ENCODE peak calls at places on chromosomes 2 and 18, in five cellular contexts. S is neuronal stem cell, M is H1, T is mesenchymal stem cell, C is trophoblast cell. K is an unnamed sample.

GRCh38 chr2:44952143-44952805 is 10.8 kb downstream of the SIX3 start:
- DNase-seq in S (peak; percentile 89), M (no peak), T (peak; percentile 65), C (peak; percentile 50), K (peak; percentile 84)

GRCh38 chr2:172811027-172811426 is 75.4 kb downstream of the RAPGEF4 start:
- DNase-seq in S (no peak), C (no peak), T (no peak), M (no peak), K (no peak)

GRCh38 chr18:12307871-12308385 is at the start of gene TUBB6:
- DNase-seq in C (peak; percentile 71), T (peak; percentile 88), S (peak; percentile 57), M (no peak), K (peak; percentile 66)

GRCh38 chr2:162007447-162008040 is 66.5 kb downstream of the DPP4 start:
- DNase-seq in M (no peak), T (peak; percentile 29), C (peak; percentile 63), S (no peak), K (no peak)

GRCh38 chr2:109533823-109534222 is 79.9 kb downstream of the SEPTIN10 start:
- DNase-seq in M (no peak), S (no peak), T (no peak), C (no peak), K (peak; percentile 22)

GRCh38 chr2:11781624-11782023 is 35.2 kb downstream of the LPIN1 start:
- DNase-seq in C (no peak), S (no peak), T (no peak), M (no peak), K (no peak)

GRCh38 chr2:147049888-147050446 is 794.9 kb upstream of the ACVR2A start:
- DNase-seq in S (no peak), M (no peak), C (no peak), T (peak; percentile 74), K (no peak)

GRCh38 chr2:3974765-3975164 is 271.4 kb downstream of the DCDC2C start:
- DNase-seq in M (no peak), C (no peak), S (no peak), T (no peak), K (no peak)

GRCh38 chr18:40949138-40949949 is 1005.7 kb upstream of the PIK3C3 start:
- DNase-seq in T (no peak), C (no peak), M (no peak), S (no peak), K (no peak)

GRCh38 chr2:63993871-63994270 is 25.4 kb downstream of the VPS54 start:
- DNase-seq in C (no peak), M (no peak), T (no peak), S (no peak), K (no peak)

GRCh38 chr2:178125125-178125524 is 12.9 kb downstream of the RBM45 start:
- DNase-seq in T (no peak), M (no peak), C (no peak), S (no peak), K (no peak)

GRCh38 chr2:158191076-158191566 is 89.4 kb downstream of the UPP2 start:
- DNase-seq in C (no peak), T (peak; percentile 22), S (no peak), M (no peak), K (no peak)

DNA sequence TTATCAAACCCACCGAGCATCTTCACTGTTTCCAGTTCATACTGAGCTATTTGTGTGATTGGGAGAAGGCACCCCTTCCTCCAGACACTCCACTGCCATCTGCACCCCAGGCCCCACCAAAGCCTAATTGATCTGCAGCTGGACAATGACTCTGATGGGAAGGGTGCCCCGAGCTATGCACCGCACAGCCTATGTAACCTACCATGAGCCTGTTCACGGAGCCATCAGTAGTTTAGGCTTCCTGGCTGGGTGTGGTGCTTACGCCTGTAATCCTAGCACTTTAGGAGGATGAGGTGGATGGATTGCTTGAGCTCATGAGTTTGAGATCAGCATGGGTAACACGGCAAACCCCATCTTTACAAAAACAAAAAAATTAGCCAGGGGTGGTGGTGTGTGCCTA is 17.8 kb upstream of the ASAP2 start:
- DNase-seq in M (no peak), T (no peak), S (no peak), C (no peak), K (no peak)
- H4K8ac ChIP-seq in M (no peak overlapping the region), T (no peak overlapping the region), S (no peak overlapping the region), C (no peak overlapping the region), K (no peak overlapping the region)

DNA sequence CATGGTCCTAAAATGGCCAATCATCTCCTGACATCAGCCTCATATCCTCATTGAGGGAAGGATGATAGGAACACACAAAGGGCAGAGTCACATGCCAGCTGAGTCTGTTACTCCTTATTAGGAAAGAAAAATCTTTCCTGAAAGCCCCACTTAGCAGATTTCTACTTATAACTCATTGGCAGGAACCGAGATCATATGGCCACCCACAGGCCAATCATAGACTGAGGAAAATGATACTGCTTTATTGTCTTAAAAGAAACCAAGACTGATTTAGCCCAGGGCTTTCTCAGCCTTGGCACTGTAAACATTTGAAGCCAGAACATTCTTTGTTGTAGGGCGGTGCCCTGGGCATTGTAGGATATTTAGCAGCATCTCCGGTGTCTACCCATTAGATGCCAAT is 18.7 kb downstream of the GKN2 start:
- DNase-seq in T (no peak), S (no peak), M (no peak), C (no peak), K (no peak)
- H2BK12ac ChIP-seq in T (no peak overlapping the region), S (no peak overlapping the region), M (no peak overlapping the region), C (no peak overlapping the region), K (no peak overlapping the region)

GRCh38 chr2:88067598-88067997 is at the start of gene SMYD1:
- DNase-seq in M (no peak), C (no peak), T (no peak), S (no peak), K (no peak)
- H3K27ac ChIP-seq in M (no peak within 1 kb of the TSS), C (peak within 1 kb of the TSS; percentile 73), T (no peak within 1 kb of the TSS), S (no peak within 1 kb of the TSS), K (no peak within 1 kb of the TSS)

DNA sequence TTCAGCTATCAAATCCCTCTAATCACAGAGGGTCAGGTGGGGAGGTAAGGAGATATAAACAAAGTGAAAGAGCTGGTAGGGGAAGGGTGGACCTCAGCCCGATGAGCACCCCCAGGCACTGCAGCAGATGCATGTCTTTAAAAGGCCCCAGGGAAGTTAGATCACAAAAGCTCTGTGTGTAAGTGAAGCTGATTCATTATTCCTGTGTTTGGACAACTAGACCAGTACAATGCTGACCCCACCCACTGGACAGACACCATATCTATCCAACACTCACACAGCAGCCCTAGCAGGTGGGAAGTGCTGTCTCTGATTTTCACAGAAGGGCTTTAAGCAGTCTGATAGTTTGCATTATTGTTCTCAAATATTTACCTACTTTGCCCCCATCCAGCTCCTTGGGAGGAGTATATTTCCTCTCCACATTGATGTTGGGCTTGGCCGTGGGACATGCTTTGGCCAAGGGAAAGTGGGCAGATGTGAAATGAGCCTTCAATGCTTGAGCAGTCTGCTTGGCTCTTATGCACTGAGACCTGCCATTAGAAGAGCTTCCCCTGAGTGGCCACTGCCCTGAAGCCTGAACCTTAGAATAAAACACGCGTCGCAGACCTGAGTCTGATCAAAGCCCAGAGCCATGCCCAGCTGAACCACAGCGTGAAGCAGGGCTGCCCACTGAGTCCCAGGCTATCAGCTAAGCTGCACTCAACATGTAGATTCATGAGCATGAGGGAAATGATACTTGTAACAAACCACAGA is 111.4 kb downstream of the COPS8 start:
- DNase-seq in S (no peak), M (no peak), T (peak; percentile 83), C (peak; percentile 34), K (no peak)
- H4K8ac ChIP-seq in S (no peak overlapping the region), M (no peak overlapping the region), T (peak overlapping the region; percentile 91), C (peak overlapping the region; percentile 88), K (no peak overlapping the region)